ENCODE peak calls at places on chromosome 5, in nine cellular contexts. O is AG04450; G is RWPE2; N is CD4-positive, alpha-beta T cell; P is PC-3; S is testis; D is hepatocyte; M is GM06990; F is transverse colon. Y is an unnamed sample.

GRCh38 chr5:61866930-61867329 is 439.1 kb upstream of the KIF2A start:
- DNase-seq in G (no peak), N (no peak), O (no peak), D (peak; percentile 15), F (no peak), P (peak; percentile 66), S (no peak), M (peak; percentile 15), Y (peak; percentile 21)

GRCh38 chr5:144812770-144813169 is 642.1 kb downstream of the KCTD16 start:
- DNase-seq in D (peak; percentile 65), M (no peak), N (no peak), O (peak; percentile 64), P (peak; percentile 17), G (no peak), F (no peak), S (no peak), Y (no peak)

GRCh38 chr5:156477196-156477595 is 150.2 kb downstream of the SGCD start:
- DNase-seq in S (no peak), N (no peak), P (no peak), G (no peak), O (no peak), M (no peak), F (no peak), D (no peak), Y (no peak)

GRCh38 chr5:1930880-1931589 is 48.3 kb upstream of the IRX4 start:
- DNase-seq in N (no peak), S (peak; percentile 39), F (no peak), P (no peak), O (no peak), D (peak; percentile 49), G (peak; percentile 76), M (no peak), Y (no peak)

GRCh38 chr5:4817742-4818141 is 322.4 kb upstream of the ADAMTS16 start:
- DNase-seq in O (no peak), N (no peak), F (no peak), D (no peak), M (no peak), S (no peak), G (no peak), P (no peak), Y (no peak)

GRCh38 chr5:14376789-14377188 is 204.8 kb upstream of the OTULINL start:
- DNase-seq in M (no peak), N (no peak), P (peak; percentile 51), S (no peak), D (no peak), F (no peak), O (no peak), G (no peak), Y (no peak)

GRCh38 chr5:108481355-108481931 is 99.5 kb upstream of the FBXL17 start:
- DNase-seq in O (no peak), G (no peak), D (peak; percentile 69), M (peak; percentile 13), F (no peak), P (peak; percentile 82), S (no peak), N (no peak), Y (peak; percentile 77)

GRCh38 chr5:132010645-132011560 is 555 bp downstream of the ACSL6 start:
- DNase-seq in N (no peak), P (no peak), G (peak; percentile 70), D (no peak), M (no peak), O (no peak), F (peak; percentile 2), S (no peak), Y (no peak)

GRCh38 chr5:137152616-137153015 is 346.5 kb downstream of the SPOCK1 start:
- DNase-seq in G (no peak), D (no peak), O (no peak), P (no peak), N (no peak), S (no peak), M (no peak), F (no peak), Y (no peak)

GRCh38 chr5:41871866-41872265 is 1.6 kb upstream of the OXCT1 start:
- DNase-seq in D (no peak), S (no peak), N (no peak), O (no peak), G (no peak), M (no peak), P (peak; percentile 61), F (no peak), Y (no peak)

GRCh38 chr5:106759581-106759980 is 911.2 kb downstream of the EFNA5 start:
- DNase-seq in O (peak; percentile 3), M (no peak), N (no peak), D (no peak), P (peak; percentile 46), S (no peak), F (no peak), G (no peak), Y (peak; percentile 27)

GRCh38 chr5:155021858-155022257 is 8.3 kb downstream of the KIF4B start:
- DNase-seq in G (no peak), S (no peak), O (no peak), D (no peak), F (no peak), N (no peak), P (no peak), M (no peak), Y (peak; percentile 19)

GRCh38 chr5:135466178-135467050 is 14.3 kb upstream of the TIFAB start:
- DNase-seq in M (peak; percentile 63), O (no peak), F (peak; percentile 73), N (peak; percentile 48), D (peak; percentile 90), P (peak; percentile 58), S (peak; percentile 85), G (peak; percentile 76), Y (peak; percentile 65)

GRCh38 chr5:92886751-92887150 is 694.3 kb downstream of the NR2F1-AS1 start:
- DNase-seq in S (no peak), F (no peak), O (no peak), M (no peak), N (no peak), G (no peak), P (no peak), D (no peak), Y (no peak)

GRCh38 chr5:92884464-92884863 is 696.6 kb downstream of the NR2F1-AS1 start:
- DNase-seq in M (no peak), N (no peak), F (no peak), D (no peak), G (no peak), S (no peak), P (no peak), O (no peak), Y (no peak)

GRCh38 chr5:92889140-92889539 is 691.9 kb downstream of the NR2F1-AS1 start:
- DNase-seq in G (no peak), D (no peak), F (no peak), N (no peak), M (no peak), P (no peak), S (no peak), O (no peak), Y (no peak)

GRCh38 chr5:92887254-92887653 is 693.8 kb downstream of the NR2F1-AS1 start:
- DNase-seq in O (no peak), S (no peak), G (no peak), P (no peak), F (no peak), D (no peak), M (no peak), N (no peak), Y (no peak)

DNA sequence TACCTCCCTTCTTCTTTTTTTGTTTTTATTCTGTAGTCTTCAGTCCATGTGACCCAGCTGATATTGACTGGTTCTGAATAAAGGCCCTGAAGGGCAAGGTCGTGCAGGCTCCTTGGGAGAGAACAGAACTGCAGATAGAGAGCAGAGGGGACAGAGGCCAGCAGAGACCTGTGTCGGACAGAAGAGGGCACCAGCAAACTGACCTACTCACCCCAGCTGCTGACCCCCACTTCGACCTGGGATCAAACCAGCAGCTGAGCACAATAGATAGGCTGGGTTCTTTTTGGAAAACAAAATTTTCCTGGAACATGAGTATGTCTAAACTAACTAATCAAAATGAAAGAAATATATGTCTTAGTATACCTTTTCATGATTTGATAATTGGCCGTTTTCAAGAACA is 695.1 kb downstream of the NR2F1-AS1 start:
- DNase-seq in M (no peak), S (peak; percentile 44), O (no peak), F (no peak), D (no peak), P (no peak), G (no peak), N (no peak), Y (peak; percentile 15)
- TF ChIP-seq CTCF in M (peak; percentile 9), S (no peak), O (no peak), F (no peak), D (peak; percentile 23), P (peak; percentile 44), G (peak; percentile 44), N (no peak), Y (peak; percentile 5)

DNA sequence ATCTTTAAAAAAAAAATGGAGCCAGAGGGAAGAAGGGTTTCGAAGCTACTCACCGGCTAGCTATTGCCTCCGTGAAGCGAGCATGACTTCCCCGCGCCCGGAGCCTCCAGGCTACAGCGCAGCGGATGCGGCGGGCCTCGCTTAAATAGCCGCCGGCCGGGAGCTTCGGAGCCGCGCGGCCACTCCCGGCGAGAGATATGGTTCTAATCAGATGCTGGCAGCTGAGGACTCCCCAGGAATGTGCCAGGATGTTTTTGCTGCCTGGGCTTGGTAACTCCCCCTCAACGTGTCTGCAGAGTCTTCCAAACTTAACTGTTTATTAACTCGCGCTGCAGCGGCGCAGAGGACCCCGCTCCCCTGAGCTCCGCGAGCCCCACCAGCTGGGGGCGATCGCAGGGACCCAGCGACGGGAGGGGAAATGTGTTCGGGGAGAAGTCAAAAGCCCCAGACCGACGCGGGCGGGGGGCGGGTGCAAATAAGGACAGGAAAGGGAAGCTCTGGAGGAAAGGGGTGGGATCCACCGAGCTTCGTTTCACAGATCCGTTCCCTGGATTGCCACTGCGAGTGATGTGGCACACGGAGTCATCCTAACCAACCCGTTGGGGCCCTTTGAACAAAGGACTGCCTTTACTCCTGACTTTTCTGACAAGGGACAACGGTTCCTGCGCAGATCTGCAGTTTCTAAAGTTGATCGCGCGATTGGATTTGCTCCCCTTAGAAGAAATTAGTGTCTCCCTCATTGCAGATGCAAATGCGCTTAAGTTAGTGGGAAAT is at the start of gene DAB2:
- DNase-seq in D (peak; percentile 90), P (peak; percentile 94), S (peak; percentile 85), M (peak; percentile 10), O (peak; percentile 93), F (peak; percentile 78), G (peak; percentile 74), N (peak; percentile 12), Y (no peak)
- TF ChIP-seq CTCF in D (peak; percentile 69), P (peak; percentile 81), S (peak; percentile 26), M (peak; percentile 22), O (peak; percentile 74), F (peak; percentile 55), G (peak; percentile 78), N (peak; percentile 47), Y (no peak)

GRCh38 chr5:60533789-60534188 is 166.2 kb downstream of the DEPDC1B start:
- DNase-seq in G (no peak), N (no peak), D (no peak), O (no peak), P (no peak), S (no peak), M (no peak), F (no peak), Y (no peak)
- TF ChIP-seq CTCF in G (no peak), N (no peak), D (no peak), O (peak; percentile 21), P (no peak), S (no peak), M (no peak), F (no peak), Y (no peak)

DNA sequence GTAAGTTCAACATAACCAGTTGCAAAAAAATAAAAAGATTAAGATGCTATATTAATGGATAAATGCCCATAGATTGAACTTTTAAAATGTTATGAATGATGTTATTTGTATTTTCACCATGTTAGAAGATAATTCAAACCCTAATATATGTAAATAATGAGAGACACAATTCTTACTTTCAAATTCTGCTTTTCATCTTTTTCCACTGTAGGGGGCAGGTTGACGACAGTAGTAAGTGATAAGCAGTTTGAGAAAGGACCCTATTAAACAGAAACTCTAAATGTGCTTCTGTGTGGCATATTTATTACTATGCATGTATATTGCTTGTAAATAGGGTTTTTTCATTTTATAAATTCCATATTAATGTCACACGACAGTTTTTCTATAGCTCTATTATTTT is 591.1 kb downstream of the SEMA5A start:
- DNase-seq in D (no peak), S (no peak), F (no peak), O (no peak), M (no peak), G (no peak), N (no peak), P (no peak), Y (no peak)
- TF ChIP-seq CTCF in D (no peak), S (no peak), F (no peak), O (peak; percentile 21), M (peak; percentile 15), G (peak; percentile 25), N (no peak), P (peak; percentile 54), Y (no peak)